ENCODE peak calls at places on chromosomes 11 and 22, in ten cellular contexts. O is CD4-positive, CD25-positive, alpha-beta regulatory T cell; B is CD8-positive, alpha-beta T cell; L is sigmoid colon; X is substantia nigra; P is stomach; H is PC-3; M is endodermal cell; R is CD8-positive, alpha-beta memory T cell; I is pancreas. W is an unnamed sample.

GRCh38 chr11:27041141-27041869 is 690 bp downstream of the BBOX1 start:
- DNase-seq in O (no peak), B (no peak), L (no peak), X (peak; percentile 38), P (no peak), H (no peak), M (no peak), R (no peak), I (no peak), W (no peak)

GRCh38 chr11:6437993-6438392 is 2.8 kb downstream of the HPX start:
- DNase-seq in O (peak; percentile 47), B (no peak), L (no peak), X (no peak), P (no peak), H (no peak), M (no peak), R (no peak), I (no peak), W (no peak)

GRCh38 chr11:22778642-22779041 is 51.0 kb downstream of the SVIP start:
- DNase-seq in O (peak; percentile 24), B (no peak), L (no peak), X (no peak), P (no peak), H (no peak), M (no peak), R (no peak), I (no peak), W (no peak)

GRCh38 chr11:32266611-32267010 is 168.7 kb downstream of the WT1 start:
- DNase-seq in O (no peak), B (no peak), L (no peak), X (no peak), P (no peak), H (no peak), M (no peak), R (no peak), I (no peak), W (no peak)

GRCh38 chr11:16561150-16561549 is 177.3 kb upstream of the C11orf58 start:
- DNase-seq in O (no peak), B (no peak), L (no peak), X (no peak), P (no peak), H (no peak), M (no peak), R (no peak), I (no peak), W (no peak)

GRCh38 chr11:121535122-121535796 is 82.5 kb upstream of the SORL1-AS1 start:
- DNase-seq in O (no peak), B (no peak), L (no peak), X (no peak), P (no peak), H (peak; percentile 55), M (no peak), R (no peak), I (no peak), W (no peak)

GRCh38 chr22:37549704-37550059 is 10.6 kb upstream of the CDC42EP1 start:
- DNase-seq in O (no peak), B (no peak), L (no peak), X (peak; percentile 87), P (peak; percentile 90), H (no peak), M (peak; percentile 87), R (no peak), I (peak; percentile 84), W (no peak)

GRCh38 chr11:65695459-65696241 is 16.4 kb upstream of the KAT5 start:
- DNase-seq in O (no peak), B (no peak), L (no peak), X (peak; percentile 44), P (peak; percentile 91), H (peak; percentile 97), M (no peak), R (no peak), I (peak; percentile 77), W (no peak)

GRCh38 chr11:34192481-34193401 is 87.3 kb downstream of the NAT10 start:
- DNase-seq in O (no peak), B (no peak), L (peak; percentile 86), X (peak; percentile 31), P (peak; percentile 45), H (peak; percentile 91), M (no peak), R (no peak), I (peak; percentile 38), W (no peak)

GRCh38 chr11:111801135-111801534 is 34.9 kb upstream of the PPP2R1B start:
- DNase-seq in O (no peak), B (no peak), L (no peak), X (no peak), P (no peak), H (no peak), M (peak; percentile 10), R (no peak), I (no peak), W (no peak)

GRCh38 chr22:22462813-22463567 is 45.6 kb downstream of the ZNF280B start:
- DNase-seq in O (no peak), B (no peak), L (no peak), X (no peak), P (no peak), H (peak; percentile 30), M (no peak), R (no peak), I (no peak), W (no peak)

GRCh38 chr11:70862093-70862492 is 390.3 kb downstream of the SHANK2 start:
- DNase-seq in O (no peak), B (no peak), L (no peak), X (no peak), P (no peak), H (no peak), M (no peak), R (no peak), I (no peak), W (no peak)

GRCh38 chr11:102267602-102268001 is 49.7 kb upstream of the BIRC3 start:
- DNase-seq in O (no peak), B (no peak), L (no peak), X (no peak), P (no peak), H (peak; percentile 81), M (no peak), R (no peak), I (no peak), W (no peak)

GRCh38 chr11:128407962-128408361 is 179.4 kb downstream of the ETS1 start:
- DNase-seq in O (no peak), B (no peak), L (no peak), X (no peak), P (no peak), H (peak; percentile 92), M (no peak), R (no peak), I (no peak), W (no peak)

GRCh38 chr11:12789574-12789973 is 115.4 kb downstream of the TEAD1 start:
- DNase-seq in O (no peak), B (no peak), L (no peak), X (no peak), P (no peak), H (no peak), M (no peak), R (no peak), I (no peak), W (no peak)
- H3K27ac ChIP-seq in O (no peak overlapping the region), B (no peak overlapping the region), L (peak overlapping the region; percentile 42), X (no peak overlapping the region), P (no peak overlapping the region), H (no peak overlapping the region), M (no peak overlapping the region), R (no peak overlapping the region), I (no peak overlapping the region), W (no peak overlapping the region)

DNA sequence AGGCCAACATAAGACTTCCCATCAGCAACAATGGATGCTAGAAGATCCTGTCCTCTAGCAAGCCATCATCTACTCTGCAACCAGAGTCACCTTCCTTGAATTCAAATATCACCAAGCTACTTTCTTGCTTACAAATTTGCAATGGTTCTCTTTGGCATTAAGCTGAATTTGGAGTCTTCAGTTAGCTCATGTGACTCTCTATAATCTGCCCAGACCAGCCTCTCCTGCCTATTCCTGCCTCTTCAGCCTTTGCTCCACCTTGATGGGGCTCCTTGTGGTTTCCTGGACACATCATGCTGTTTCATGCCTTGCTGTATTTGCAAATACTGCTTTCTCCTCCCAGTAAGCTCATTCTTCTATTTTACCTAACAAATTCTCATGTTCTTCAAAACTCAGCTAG is 82.3 kb downstream of the RASSF10 start:
- DNase-seq in O (no peak), B (no peak), L (no peak), X (no peak), P (no peak), H (peak; percentile 71), M (no peak), R (no peak), I (no peak), W (no peak)
- H3K27ac ChIP-seq in O (no peak overlapping the region), B (no peak overlapping the region), L (no peak overlapping the region), X (no peak overlapping the region), P (no peak overlapping the region), H (peak overlapping the region; percentile 64), M (no peak overlapping the region), R (no peak overlapping the region), I (no peak overlapping the region), W (no peak overlapping the region)

GRCh38 chr22:40803292-40803691 is 15.9 kb downstream of the SLC25A17 start:
- DNase-seq in O (no peak), B (no peak), L (no peak), X (no peak), P (no peak), H (no peak), M (no peak), R (no peak), I (no peak), W (no peak)
- H3K27ac ChIP-seq in O (no peak overlapping the region), B (no peak overlapping the region), L (no peak overlapping the region), X (no peak overlapping the region), P (no peak overlapping the region), H (no peak overlapping the region), M (no peak overlapping the region), R (no peak overlapping the region), I (no peak overlapping the region), W (no peak overlapping the region)

GRCh38 chr11:12556155-12556554 is 118.1 kb upstream of the TEAD1 start:
- DNase-seq in O (no peak), B (no peak), L (no peak), X (no peak), P (no peak), H (no peak), M (no peak), R (no peak), I (no peak), W (no peak)
- H3K27ac ChIP-seq in O (no peak overlapping the region), B (no peak overlapping the region), L (peak overlapping the region; percentile 76), X (no peak overlapping the region), P (peak overlapping the region; percentile 71), H (no peak overlapping the region), M (no peak overlapping the region), R (no peak overlapping the region), I (no peak overlapping the region), W (no peak overlapping the region)

DNA sequence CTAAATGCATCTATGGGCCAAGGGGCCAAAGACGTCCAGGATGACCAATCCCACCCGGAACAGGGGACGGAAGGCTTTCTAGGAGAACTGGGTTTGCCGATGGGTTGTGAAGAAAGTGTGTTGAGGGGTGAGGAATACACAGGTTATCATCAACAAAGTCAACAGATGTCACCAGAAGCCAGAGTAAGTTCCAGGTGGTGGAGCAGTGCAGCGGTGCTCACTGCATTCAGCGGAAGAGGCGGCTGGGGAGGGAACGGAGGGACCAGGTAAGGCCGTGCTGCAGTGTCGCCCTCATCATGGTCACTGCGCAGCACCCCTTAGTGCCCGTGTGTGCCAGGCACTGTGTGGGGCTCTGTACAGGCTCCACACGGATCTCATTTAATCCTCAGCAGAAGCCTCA is 176.0 kb downstream of the EFCAB6 start:
- DNase-seq in O (no peak), B (no peak), L (no peak), X (no peak), P (no peak), H (no peak), M (no peak), R (no peak), I (no peak), W (no peak)
- H3K27ac ChIP-seq in O (no peak overlapping the region), B (no peak overlapping the region), L (no peak overlapping the region), X (no peak overlapping the region), P (no peak overlapping the region), H (no peak overlapping the region), M (no peak overlapping the region), R (no peak overlapping the region), I (no peak overlapping the region), W (no peak overlapping the region)

GRCh38 chr11:110470716-110471115 is 41.0 kb downstream of the FDX1 start:
- DNase-seq in O (no peak), B (no peak), L (no peak), X (no peak), P (no peak), H (no peak), M (no peak), R (no peak), I (no peak), W (no peak)
- H3K27ac ChIP-seq in O (no peak overlapping the region), B (no peak overlapping the region), L (no peak overlapping the region), X (no peak overlapping the region), P (no peak overlapping the region), H (no peak overlapping the region), M (no peak overlapping the region), R (no peak overlapping the region), I (no peak overlapping the region), W (no peak overlapping the region)

W was measured in naive thymus-derived CD4-positive, alpha-beta T cell.